ENCODE peak calls at places on chromosome 14, in four cellular contexts. S is K562, O is GM12878, P is HepG2. R is an unnamed sample.

GRCh38 chr14:87066221-87066817 is 926.7 kb downstream of the GALC start:
- DNase-seq in S (no peak), O (no peak), P (peak), R (no peak)

GRCh38 chr14:21440857-21441256 is 15.1 kb downstream of the CHD8 start:
- DNase-seq in P (peak), S (peak), O (no peak), R (no peak)

GRCh38 chr14:59438148-59438766 is 26.9 kb downstream of the GPR135 start:
- DNase-seq in P (no peak), O (no peak), S (no peak), R (no peak)

GRCh38 chr14:76917759-76918175 is 91.6 kb downstream of the LRRC74A start:
- DNase-seq in P (no peak), O (no peak), S (no peak), R (no peak)

GRCh38 chr14:105931808-105932483 is 405.6 kb downstream of the TMEM121 start:
- DNase-seq in O (no peak), P (no peak), S (peak), R (no peak)

GRCh38 chr14:20440882-20441281 is 4.9 kb upstream of the KLHL33 start:
- DNase-seq in S (no peak), O (no peak), P (no peak), R (no peak)

GRCh38 chr14:21257395-21258193 is 11.6 kb downstream of the HNRNPC start:
- DNase-seq in O (no peak), P (no peak), S (no peak), R (no peak)

GRCh38 chr14:61438860-61439765 is 117.7 kb downstream of the PRKCH start:
- DNase-seq in O (peak), P (peak), S (no peak), R (peak)

GRCh38 chr14:34676516-34677211 is 37.7 kb downstream of the CFL2 start:
- DNase-seq in P (no peak), O (no peak), S (no peak), R (no peak)

GRCh38 chr14:64541261-64541970 is 875 bp downstream of the HSPA2 start:
- DNase-seq in O (no peak), P (no peak), S (no peak), R (no peak)

GRCh38 chr14:93114713-93115068 is 1.0 kb downstream of the ITPK1 start:
- DNase-seq in S (no peak), O (no peak), P (no peak), R (peak)

GRCh38 chr14:94494085-94494484 is 15.2 kb downstream of the SERPINA12 start:
- DNase-seq in S (no peak), P (no peak), O (no peak), R (no peak)

GRCh38 chr14:23321572-23322547 is 603 bp downstream of the PABPN1 start:
- DNase-seq in S (peak), O (no peak), P (peak), R (peak)

GRCh38 chr14:88323520-88324199 is 591 bp upstream of the KCNK10 start:
- DNase-seq in S (no peak), P (no peak), O (no peak), R (peak)
- TF ChIP-seq TCF7 in S (no peak), P (no peak), O (no peak), R (no peak)

GRCh38 chr14:104299993-104300761 is 161.8 kb downstream of the KIF26A start:
- DNase-seq in S (no peak), O (no peak), P (no peak), R (no peak)

GRCh38 chr14:104304451-104305351 is 166.3 kb downstream of the KIF26A start:
- DNase-seq in O (no peak), P (no peak), S (no peak), R (no peak)

GRCh38 chr14:104302794-104303405 is 164.5 kb downstream of the KIF26A start:
- DNase-seq in S (no peak), O (no peak), P (no peak), R (no peak)

GRCh38 chr14:104303705-104304425 is 165.5 kb downstream of the KIF26A start:
- DNase-seq in O (no peak), S (no peak), P (no peak), R (no peak)

DNA sequence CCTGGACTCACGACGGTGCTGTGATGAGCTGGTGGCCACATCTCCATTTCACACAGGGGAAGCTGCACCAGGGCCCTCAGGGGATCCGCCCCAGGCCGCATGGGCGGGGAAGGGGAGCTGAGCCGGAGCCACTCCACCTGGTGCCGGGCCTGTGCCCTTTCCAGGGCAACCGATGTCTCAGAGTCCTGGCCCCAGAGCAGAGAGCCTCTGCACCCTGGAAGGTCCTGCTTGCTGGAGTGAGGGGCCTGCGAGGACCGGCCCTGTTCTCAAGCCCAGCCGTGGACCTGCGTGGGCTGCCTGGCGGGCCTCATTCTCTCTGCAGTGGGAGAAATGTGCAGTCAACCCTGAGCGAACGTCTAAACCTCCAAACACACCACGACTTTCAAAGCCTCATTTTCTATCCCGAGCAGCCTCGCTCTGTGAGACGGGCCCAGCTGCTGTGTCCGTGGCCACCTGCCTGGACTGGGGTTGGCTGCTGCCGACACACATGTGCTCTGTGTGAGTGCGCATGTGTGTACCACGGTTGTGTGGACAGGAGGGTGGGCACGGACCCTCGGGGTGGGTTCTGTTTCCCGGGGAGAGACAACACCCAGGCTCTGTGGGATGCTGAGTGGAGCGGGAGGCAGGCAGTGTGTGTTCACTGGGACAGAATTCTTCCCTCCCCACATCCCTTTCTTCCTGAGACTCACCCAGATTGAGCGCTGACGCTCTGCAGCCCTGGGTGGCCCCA is 163.5 kb downstream of the KIF26A start:
- DNase-seq in O (no peak), S (no peak), P (no peak), R (no peak)
- TF ChIP-seq ATF3 in O (no peak), S (no peak), P (no peak), R (no peak)

DNA sequence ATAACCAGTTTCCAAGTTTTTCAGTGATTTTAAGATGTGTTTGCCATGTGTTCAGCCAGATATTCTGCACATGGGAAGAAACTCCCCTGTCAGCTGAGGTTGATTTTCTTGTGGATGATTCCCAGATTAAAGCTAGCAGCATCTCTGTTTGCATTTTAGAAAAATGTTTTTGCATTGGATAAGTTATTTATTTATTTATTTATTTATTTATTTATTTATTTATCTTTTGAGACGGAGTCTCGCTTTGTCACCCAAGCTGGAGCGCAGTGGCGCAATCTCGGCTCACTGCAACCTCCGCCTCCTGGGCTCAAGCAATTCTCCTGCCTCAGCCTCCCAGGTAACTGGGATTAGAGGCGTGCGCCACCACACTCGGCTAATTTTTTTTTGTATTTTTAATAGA is 2.8 kb downstream of the ACOT4 start:
- DNase-seq in P (no peak), O (no peak), S (no peak), R (no peak)
- TF ChIP-seq TCF7 in P (no peak), O (no peak), S (no peak), R (no peak)

DNA sequence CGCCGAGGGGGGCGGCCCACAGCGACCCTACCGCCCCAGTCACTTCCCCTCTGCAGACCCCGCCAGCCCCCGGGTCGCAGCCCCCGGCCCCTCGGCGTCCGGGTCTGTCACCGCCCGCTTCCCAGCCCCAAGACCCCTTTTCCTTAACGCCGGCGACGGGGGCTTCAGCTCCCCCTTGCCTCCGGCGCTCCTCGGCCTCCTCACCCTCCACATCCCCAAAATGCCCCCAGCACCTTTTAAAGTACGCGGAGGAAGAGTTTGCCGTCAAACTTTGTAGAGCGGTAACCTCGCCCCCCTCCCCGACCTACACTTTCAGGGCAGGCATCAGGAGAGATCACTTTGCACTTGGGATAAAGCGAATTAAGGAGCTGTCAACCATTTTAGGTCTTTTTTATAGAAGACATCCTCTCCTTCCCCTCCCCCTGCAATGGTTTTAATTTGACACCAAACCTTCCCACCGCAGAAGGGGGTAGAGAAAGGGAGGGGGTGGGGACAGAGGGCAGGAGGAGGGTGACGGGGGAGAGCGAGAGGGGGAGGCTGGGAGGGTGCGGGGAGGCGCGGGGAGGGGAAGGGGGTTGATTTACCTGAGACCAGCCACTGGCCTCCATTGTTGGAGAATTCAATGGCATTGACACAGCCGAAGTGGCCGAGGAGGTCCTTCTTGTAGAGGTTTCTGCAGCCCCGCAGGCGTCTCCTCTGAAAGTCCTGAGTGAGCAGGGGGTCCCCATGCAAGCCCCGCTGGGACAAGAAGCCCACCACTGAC is 557 bp downstream of the DCAF5 start:
- DNase-seq in P (peak), O (no peak), S (peak), R (peak)
- TF ChIP-seq ATF3 in P (no peak), O (no peak), S (no peak), R (no peak)

GRCh38 chr14:99554184-99554583 is 49.8 kb downstream of the CCDC85C start:
- DNase-seq in S (no peak), P (no peak), O (no peak), R (no peak)
- TF ChIP-seq TCF7 in S (no peak), P (no peak), O (no peak), R (no peak)

GRCh38 chr14:50388256-50388931 is 8.3 kb downstream of the CDKL1 start:
- DNase-seq in O (no peak), P (no peak), S (no peak), R (peak)
- TF ChIP-seq ATF3 in O (no peak), P (no peak), S (no peak), R (no peak)